ENCODE peak calls at places on chromosomes 5 and 9, in seven cellular contexts. K, G, F, N, C, Q and A are unnamed samples.
A peak's percentile ranks its signal among the peaks of the same experiment; 100 is the strongest.

GRCh38 chr9:105144841-105145240 is 99.6 kb upstream of the SLC44A1 start:
- DNase-seq in C (no peak), F (no peak), G (no peak), K (no peak), N (no peak), Q (no peak), A (no peak)

GRCh38 chr9:89489548-89490527 is 8.1 kb downstream of the SEMA4D start:
- DNase-seq in G (no peak), C (peak; percentile 42), F (no peak), K (no peak), N (no peak), Q (no peak), A (no peak)

GRCh38 chr5:135356522-135357318 is 42.3 kb downstream of the MACROH2A1 start:
- DNase-seq in F (peak; percentile 86), K (no peak), G (no peak), Q (peak; percentile 75), N (no peak), C (no peak), A (peak; percentile 54)

GRCh38 chr5:73066466-73066865 is 53.9 kb upstream of the TMEM171 start:
- DNase-seq in C (no peak), F (peak; percentile 16), Q (no peak), K (no peak), N (no peak), G (no peak), A (peak; percentile 78)

GRCh38 chr9:113892861-113893491 is 16.9 kb downstream of the ZNF618 start:
- DNase-seq in Q (no peak), C (no peak), N (no peak), F (peak; percentile 76), G (no peak), K (no peak), A (no peak)

GRCh38 chr9:135498381-135499126 is 1.9 kb upstream of the MRPS2 start:
- DNase-seq in Q (no peak), C (no peak), F (no peak), G (peak; percentile 32), N (no peak), K (no peak), A (no peak)

GRCh38 chr5:111158105-111158744 is 66.0 kb upstream of the CAMK4 start:
- DNase-seq in G (no peak), F (peak; percentile 68), C (peak; percentile 65), Q (peak; percentile 99), K (peak; percentile 10), N (peak; percentile 30), A (peak; percentile 48)

GRCh38 chr5:64947031-64947430 is 178.3 kb downstream of the CWC27 start:
- DNase-seq in F (peak; percentile 83), N (peak; percentile 66), K (peak; percentile 24), Q (no peak), G (no peak), C (no peak), A (peak; percentile 82)

GRCh38 chr5:58156977-58157701 is 302.7 kb downstream of the PLK2 start:
- DNase-seq in G (no peak), N (peak; percentile 56), Q (no peak), F (no peak), K (no peak), C (no peak), A (peak; percentile 75)

GRCh38 chr9:125172351-125172750 is 17.3 kb downstream of the PPP6C start:
- DNase-seq in Q (no peak), N (no peak), C (no peak), K (no peak), F (peak; percentile 47), G (no peak), A (no peak)

GRCh38 chr5:82225525-82226172 is 52.5 kb downstream of the RPS23 start:
- DNase-seq in C (peak; percentile 58), K (no peak), F (peak; percentile 57), G (no peak), Q (peak; percentile 84), N (peak; percentile 50), A (peak; percentile 22)

GRCh38 chr5:14516901-14517300 is 64.7 kb upstream of the OTULINL start:
- DNase-seq in C (no peak), F (no peak), N (no peak), G (no peak), Q (no peak), K (no peak), A (no peak)

GRCh38 chr5:82381591-82381990 is 103.4 kb upstream of the RPS23 start:
- DNase-seq in N (no peak), K (no peak), Q (no peak), C (no peak), F (no peak), G (no peak), A (no peak)

GRCh38 chr9:94068257-94068656 is 16.0 kb upstream of the PTPDC1 start:
- DNase-seq in Q (no peak), C (no peak), G (no peak), F (no peak), K (no peak), N (no peak), A (no peak)

GRCh38 chr9:90665072-90665471 is 22.4 kb upstream of the DIRAS2 start:
- DNase-seq in Q (no peak), N (no peak), G (no peak), C (no peak), F (no peak), K (no peak), A (no peak)

GRCh38 chr5:55134053-55134722 is 25.8 kb upstream of the GPX8 start:
- DNase-seq in C (no peak), Q (no peak), N (no peak), G (no peak), F (no peak), K (no peak), A (no peak)

GRCh38 chr5:88142801-88143692 is 125.6 kb downstream of the TMEM161B start:
- DNase-seq in Q (no peak), F (no peak), C (peak; percentile 81), K (no peak), G (no peak), N (no peak), A (peak; percentile 61)